ENCODE peak calls at places on chromosomes 7 and 10, in six cellular contexts. S is lower lobe of right lung, A is left lung, U is fibroblast of lung, D is tibial nerve, V is OCI-LY7. X is an unnamed sample. For H3K4me1, the result is how much of the 10 kb centered on the place peaks cover.

GRCh38 chr10:57982091-57982490 is 285.6 kb downstream of the IPMK start:
- DNase-seq in U (no peak), V (no peak), S (no peak), A (no peak), D (no peak), X (no peak)

GRCh38 chr10:11863353-11864105 is 40.4 kb downstream of the PROSER2 start:
- DNase-seq in D (no peak), A (no peak), S (no peak), V (peak), U (no peak), X (no peak)

GRCh38 chr10:73908853-73909611 is 1.9 kb upstream of the PLAU start:
- DNase-seq in A (peak), U (peak), S (peak), V (peak), D (no peak), X (peak)

GRCh38 chr10:107230854-107231253 is 66.3 kb upstream of the SORCS1 start:
- DNase-seq in S (no peak), D (no peak), U (no peak), V (no peak), A (no peak), X (no peak)

GRCh38 chr7:16071246-16071857 is 350.0 kb downstream of the CRPPA start:
- DNase-seq in S (no peak), U (peak), D (no peak), V (peak), A (no peak), X (no peak)

GRCh38 chr7:54802841-54803240 is 43.8 kb upstream of the SEC61G start:
- DNase-seq in D (no peak), A (no peak), S (no peak), V (no peak), U (peak), X (no peak)

GRCh38 chr7:157384301-157384700 is 47.5 kb downstream of the DNAJB6 start:
- DNase-seq in U (peak), V (no peak), D (no peak), A (no peak), S (no peak), X (no peak)

GRCh38 chr7:77651544-77652162 is 44.6 kb upstream of the RSBN1L start:
- DNase-seq in A (no peak), D (no peak), S (no peak), V (peak), U (peak), X (no peak)

GRCh38 chr7:64992971-64993370 is 2.1 kb upstream of the ZNF117 start:
- DNase-seq in V (no peak), D (no peak), S (no peak), U (peak), A (no peak), X (no peak)

GRCh38 chr7:106231856-106232490 is 52.8 kb downstream of the NAMPT start:
- DNase-seq in D (no peak), U (no peak), S (no peak), V (no peak), A (no peak), X (no peak)

GRCh38 chr7:106239406-106239805 is 45.4 kb downstream of the NAMPT start:
- DNase-seq in D (no peak), S (no peak), V (no peak), U (no peak), A (no peak), X (no peak)

GRCh38 chr7:106236065-106236464 is 48.7 kb downstream of the NAMPT start:
- DNase-seq in U (no peak), A (no peak), S (no peak), V (no peak), D (no peak), X (no peak)

GRCh38 chr7:106238830-106239229 is 46.0 kb downstream of the NAMPT start:
- DNase-seq in A (no peak), U (no peak), V (no peak), S (no peak), D (no peak), X (no peak)

GRCh38 chr7:106234425-106234824 is 50.4 kb downstream of the NAMPT start:
- DNase-seq in A (no peak), S (no peak), V (no peak), D (no peak), U (no peak), X (no peak)
- TF ChIP-seq CTCF in A (no peak), S (no peak), V (no peak), D (no peak), U (no peak), X (no peak)

GRCh38 chr7:19558527-19558926 is 150.3 kb downstream of the POLR1F start:
- DNase-seq in D (no peak), S (no peak), A (no peak), U (peak), V (no peak), X (no peak)

GRCh38 chr7:19561121-19561805 is 147.6 kb downstream of the POLR1F start:
- DNase-seq in S (no peak), A (no peak), V (no peak), D (no peak), U (no peak), X (no peak)

GRCh38 chr7:19565602-19566001 is 143.2 kb downstream of the POLR1F start:
- DNase-seq in A (no peak), U (no peak), V (no peak), S (no peak), D (no peak), X (no peak)

GRCh38 chr7:19557726-19558470 is 150.9 kb downstream of the POLR1F start:
- DNase-seq in U (no peak), S (no peak), V (no peak), D (no peak), A (no peak), X (no peak)

GRCh38 chr7:19560111-19560883 is 148.5 kb downstream of the POLR1F start:
- DNase-seq in V (no peak), D (no peak), S (no peak), U (peak), A (no peak), X (no peak)
- H3K4me3 ChIP-seq in V (no peak), D (no peak), S (no peak), U (no peak), A (no peak), X (no peak)

GRCh38 chr10:119658274-119658673 is 7.1 kb downstream of the BAG3 start:
- DNase-seq in S (peak), A (peak), D (peak), V (no peak), U (peak), X (peak)
- H3K4me1 ChIP-seq in S (half or more), A (half or more), D (under half), V (under half), U (half or more), X (half or more)

DNA sequence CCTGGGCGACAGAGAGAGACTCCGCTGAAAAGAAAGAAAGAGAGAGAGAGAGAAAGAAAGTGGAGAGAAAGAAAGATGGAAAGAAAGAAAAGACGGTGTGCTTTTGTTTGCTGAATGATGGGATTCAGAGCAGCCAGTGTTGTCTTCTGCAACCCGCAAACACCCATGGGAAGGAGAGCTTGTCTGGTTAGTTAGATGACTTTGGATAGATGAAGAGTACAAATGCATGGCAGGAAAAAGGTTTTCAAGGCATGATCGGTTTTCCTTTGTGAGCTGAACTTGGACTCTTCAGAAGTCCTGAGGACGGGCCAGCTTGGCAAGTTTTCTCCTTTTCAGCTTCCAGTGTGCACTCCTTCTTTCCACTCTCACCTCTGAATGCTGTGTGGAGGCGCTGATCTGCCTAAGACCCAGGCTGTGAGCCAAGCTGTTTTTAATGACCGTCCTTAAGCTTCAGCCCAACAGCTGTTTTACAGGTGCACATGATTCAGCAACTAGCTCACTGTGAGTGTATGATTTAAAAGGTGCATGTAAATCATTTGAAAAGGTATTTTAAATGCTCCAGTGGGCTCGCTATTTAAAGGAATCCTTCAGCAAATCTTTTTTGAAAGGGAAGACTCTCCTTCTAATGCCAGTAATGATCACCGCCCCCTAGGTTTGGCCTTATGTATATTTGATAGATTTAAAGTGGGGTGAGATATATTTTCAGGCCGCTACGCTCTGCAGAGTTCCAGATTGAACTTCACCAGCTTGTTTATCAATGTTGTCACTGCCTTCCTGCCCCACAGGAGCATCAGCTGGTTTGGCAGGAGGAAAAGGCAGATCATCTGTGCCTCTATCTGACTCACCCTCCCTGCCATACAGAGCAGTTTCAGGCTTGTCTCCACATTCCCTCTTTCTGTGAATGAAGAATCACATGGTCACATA is 115.0 kb downstream of the PLXDC2 start:
- DNase-seq in U (peak), V (peak), D (no peak), S (no peak), A (no peak), X (no peak)
- TF ChIP-seq CTCF in U (peak), V (no peak), D (no peak), S (no peak), A (no peak), X (no peak)

DNA sequence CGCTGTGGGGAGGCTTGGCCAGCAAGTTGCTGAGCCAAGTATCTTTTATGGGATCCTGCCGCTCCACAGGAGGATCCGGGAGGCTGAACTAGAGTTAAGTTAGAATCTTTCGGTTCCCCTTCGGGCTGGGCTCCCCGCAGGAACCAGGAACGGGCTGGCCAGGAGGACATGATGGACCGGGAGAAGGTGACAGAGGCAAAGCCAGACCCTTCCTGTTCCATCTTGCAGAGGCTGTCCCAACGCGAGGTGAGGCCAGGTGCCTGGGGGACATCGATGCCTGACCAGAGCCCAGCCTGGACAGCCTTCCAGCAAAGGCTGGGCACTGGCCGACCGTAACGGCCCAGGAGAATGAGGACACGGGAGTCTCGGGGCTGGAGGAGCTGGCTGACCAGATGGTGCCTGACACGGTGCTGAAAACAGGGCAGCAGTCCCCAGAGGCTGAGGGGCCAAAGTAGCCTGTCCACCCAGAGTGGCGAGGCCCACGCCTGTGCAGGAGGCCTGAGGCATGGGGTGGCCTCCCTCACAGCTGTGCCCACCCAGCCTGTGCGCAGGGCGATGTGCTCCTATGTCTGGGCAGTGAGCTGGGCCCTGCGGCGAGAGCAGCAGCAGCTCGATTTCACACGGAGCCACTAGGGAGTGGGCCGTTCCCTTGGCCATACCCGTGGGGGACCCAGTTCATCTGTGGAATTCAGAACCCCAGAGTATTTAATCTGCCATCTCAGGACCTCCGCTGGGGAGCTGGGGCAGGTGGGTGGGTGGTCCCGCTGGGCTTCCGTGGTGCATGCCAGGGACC is 1.8 kb upstream of the PAOX start:
- DNase-seq in S (peak), A (no peak), U (no peak), D (no peak), V (no peak), X (no peak)
- H3K4me3 ChIP-seq in S (no peak), A (no peak), U (no peak), D (peak), V (no peak), X (peak)

GRCh38 chr10:1874533-1874932 is 137.2 kb upstream of the ADARB2 start:
- DNase-seq in D (no peak), U (no peak), V (no peak), A (no peak), S (no peak), X (no peak)
- H3K4me1 ChIP-seq in D (under half), U (under half), V (under half), A (under half), S (under half), X (under half)

DNA sequence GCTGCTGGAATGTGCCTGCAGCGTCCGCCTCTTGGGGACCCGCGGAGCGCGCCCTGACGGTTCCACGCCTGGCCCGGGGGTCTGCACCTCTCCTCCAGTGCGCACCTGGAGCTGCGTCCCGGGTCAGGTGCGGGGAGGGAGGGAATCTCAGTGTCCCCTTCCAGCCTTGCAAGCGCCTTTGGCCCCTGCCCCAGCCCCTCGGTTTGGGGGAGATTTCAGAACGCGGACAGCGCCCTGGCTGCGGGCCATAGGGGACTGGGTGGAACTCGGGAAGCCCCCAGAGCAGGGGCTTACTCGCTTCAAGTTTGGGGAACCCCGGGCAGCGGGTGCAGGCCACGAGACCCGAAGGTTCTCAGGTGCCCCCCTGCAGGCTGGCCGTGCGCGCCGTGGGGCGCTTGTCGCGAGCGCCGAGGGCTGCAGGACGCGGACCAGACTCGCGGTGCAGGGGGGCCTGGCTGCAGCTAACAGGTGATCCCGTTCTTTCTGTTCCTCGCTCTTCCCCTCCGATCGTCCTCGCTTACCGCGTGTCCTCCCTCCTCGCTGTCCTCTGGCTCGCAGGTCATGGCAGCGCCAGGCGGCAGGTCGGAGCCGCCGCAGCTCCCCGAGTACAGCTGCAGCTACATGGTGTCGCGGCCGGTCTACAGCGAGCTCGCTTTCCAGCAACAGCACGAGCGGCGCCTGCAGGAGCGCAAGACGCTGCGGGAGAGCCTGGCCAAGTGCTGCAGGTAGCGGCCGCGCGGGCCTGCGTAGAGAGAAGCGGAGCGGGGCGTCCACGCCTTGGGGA is 645 bp downstream of the SLC26A4 start:
- DNase-seq in S (peak), D (no peak), A (peak), U (peak), V (no peak), X (peak)
- TF ChIP-seq CTCF in S (no peak), D (no peak), A (no peak), U (peak), V (no peak), X (peak)

GRCh38 chr10:128105383-128105782 is 20.8 kb downstream of the MKI67 start:
- DNase-seq in U (no peak), D (no peak), S (no peak), V (no peak), A (no peak), X (no peak)
- H3K4me3 ChIP-seq in U (no peak), D (no peak), S (no peak), V (no peak), A (no peak), X (no peak)